ENCODE peak calls at places on chromosome X, in nine cellular contexts. N, Q, D, L, F, E, W, P and U are unnamed samples.

GRCh38 chrX:154490021-154490413 is 412 bp downstream of the SLC10A3 start:
- DNase-seq in N (no peak), Q (peak), D (peak), L (no peak), F (peak), E (no peak), W (peak), P (peak), U (no peak)

GRCh38 chrX:98065151-98065550 is 1181.4 kb downstream of the RPA4 start:
- DNase-seq in N (no peak), Q (no peak), D (no peak), L (no peak), F (no peak), E (no peak), W (no peak), P (no peak), U (no peak)

GRCh38 chrX:156001001-156001666 is 3.6 kb downstream of the IL9R start:
- DNase-seq in N (no peak), Q (no peak), D (no peak), L (no peak), F (no peak), E (no peak), W (no peak), P (no peak), U (no peak)

GRCh38 chrX:153400146-153401132 is 711 bp downstream of the PNMA6E start:
- DNase-seq in N (peak), Q (peak), D (no peak), L (peak), F (no peak), E (no peak), W (no peak), P (no peak), U (no peak)

GRCh38 chrX:151793886-151794285 is 59.3 kb downstream of the CNGA2 start:
- DNase-seq in N (no peak), Q (no peak), D (no peak), L (no peak), F (no peak), E (no peak), W (no peak), P (no peak), U (no peak)

GRCh38 chrX:119288890-119289393 is 52.9 kb downstream of the PGRMC1 start:
- DNase-seq in N (no peak), Q (no peak), D (no peak), L (no peak), F (no peak), E (no peak), W (no peak), P (no peak), U (no peak)

GRCh38 chrX:46803140-46803539 is 33.7 kb upstream of the RP2 start:
- DNase-seq in N (no peak), Q (no peak), D (no peak), L (no peak), F (peak), E (no peak), W (no peak), P (no peak), U (no peak)

GRCh38 chrX:48958635-48959094 is 1.3 kb upstream of the OTUD5 start:
- DNase-seq in N (no peak), Q (peak), D (peak), L (no peak), F (peak), E (no peak), W (peak), P (peak), U (peak)

GRCh38 chrX:859329-859728 is 228.7 kb downstream of the SHOX start:
- DNase-seq in N (no peak), Q (no peak), D (no peak), L (no peak), F (no peak), E (no peak), W (no peak), P (no peak), U (no peak)

GRCh38 chrX:137401092-137401491 is 164.8 kb upstream of the ZIC3 start:
- DNase-seq in N (no peak), Q (peak), D (no peak), L (no peak), F (no peak), E (no peak), W (no peak), P (no peak), U (no peak)

GRCh38 chrX:47250017-47250347 is 17.2 kb downstream of the USP11 start:
- DNase-seq in N (no peak), Q (no peak), D (no peak), L (no peak), F (no peak), E (no peak), W (peak), P (no peak), U (no peak)

GRCh38 chrX:48498374-48498809 is 10.4 kb upstream of the PORCN start:
- DNase-seq in N (no peak), Q (no peak), D (peak), L (no peak), F (peak), E (no peak), W (no peak), P (peak), U (peak)

GRCh38 chrX:48461830-48462229 is 8.2 kb downstream of the SLC38A5 start:
- DNase-seq in N (no peak), Q (no peak), D (no peak), L (no peak), F (peak), E (no peak), W (no peak), P (no peak), U (no peak)

GRCh38 chrX:132933170-132933569 is 25.3 kb downstream of the HS6ST2 start:
- DNase-seq in N (no peak), Q (no peak), D (no peak), L (no peak), F (no peak), E (no peak), W (no peak), P (no peak), U (no peak)

GRCh38 chrX:39850630-39851152 is 247.1 kb downstream of the BCOR start:
- DNase-seq in N (no peak), Q (no peak), D (peak), L (no peak), F (peak), E (no peak), W (peak), P (peak), U (peak)

GRCh38 chrX:146006637-146007036 is 189.0 kb downstream of the SLITRK2 start:
- DNase-seq in N (no peak), Q (no peak), D (no peak), L (no peak), F (no peak), E (no peak), W (no peak), P (no peak), U (no peak)

GRCh38 chrX:110086916-110087484 is 84.1 kb downstream of the TMEM164 start:
- DNase-seq in N (no peak), Q (no peak), D (peak), L (no peak), F (peak), E (no peak), W (peak), P (peak), U (peak)

GRCh38 chrX:48597353-48598264 is at the start of gene WDR13:
- DNase-seq in N (peak), Q (peak), D (peak), L (peak), F (peak), E (peak), W (peak), P (peak), U (peak)

GRCh38 chrX:108224727-108225455 is 133.3 kb downstream of the ATG4A start:
- DNase-seq in N (no peak), Q (peak), D (peak), L (no peak), F (peak), E (no peak), W (peak), P (peak), U (no peak)

GRCh38 chrX:45505214-45505613 is 304.5 kb upstream of the DIPK2B start:
- DNase-seq in N (no peak), Q (no peak), D (peak), L (no peak), F (peak), E (no peak), W (no peak), P (peak), U (no peak)

GRCh38 chrX:32788936-32789335 is 422.4 kb downstream of the DMD start:
- DNase-seq in N (no peak), Q (no peak), D (no peak), L (no peak), F (no peak), E (no peak), W (no peak), P (no peak), U (no peak)

GRCh38 chrX:123975180-123975579 is 13.7 kb downstream of the STAG2 start:
- DNase-seq in N (no peak), Q (no peak), D (peak), L (no peak), F (peak), E (no peak), W (peak), P (peak), U (no peak)

GRCh38 chrX:2401201-2401589 is 99.6 kb downstream of the DHRSX start:
- DNase-seq in N (no peak), Q (no peak), D (no peak), L (no peak), F (peak), E (no peak), W (peak), P (no peak), U (peak)

GRCh38 chrX:2401590-2402360 is 99.0 kb downstream of the DHRSX start:
- DNase-seq in N (no peak), Q (no peak), D (no peak), L (no peak), F (peak), E (no peak), W (peak), P (peak), U (no peak)

GRCh38 chrX:2404816-2405215 is 96.0 kb downstream of the DHRSX start:
- DNase-seq in N (no peak), Q (no peak), D (no peak), L (no peak), F (no peak), E (no peak), W (no peak), P (no peak), U (no peak)

GRCh38 chrX:2398341-2398656 is 102.5 kb downstream of the DHRSX start:
- DNase-seq in N (no peak), Q (no peak), D (no peak), L (no peak), F (no peak), E (no peak), W (no peak), P (no peak), U (no peak)

GRCh38 chrX:2402361-2402690 is 98.5 kb downstream of the DHRSX start:
- DNase-seq in N (no peak), Q (no peak), D (no peak), L (no peak), F (no peak), E (no peak), W (no peak), P (no peak), U (no peak)
- H3K4me3 ChIP-seq in N (no peak), Q (no peak), D (no peak), L (no peak), F (no peak), E (no peak), W (no peak), P (no peak), U (no peak)

DNA sequence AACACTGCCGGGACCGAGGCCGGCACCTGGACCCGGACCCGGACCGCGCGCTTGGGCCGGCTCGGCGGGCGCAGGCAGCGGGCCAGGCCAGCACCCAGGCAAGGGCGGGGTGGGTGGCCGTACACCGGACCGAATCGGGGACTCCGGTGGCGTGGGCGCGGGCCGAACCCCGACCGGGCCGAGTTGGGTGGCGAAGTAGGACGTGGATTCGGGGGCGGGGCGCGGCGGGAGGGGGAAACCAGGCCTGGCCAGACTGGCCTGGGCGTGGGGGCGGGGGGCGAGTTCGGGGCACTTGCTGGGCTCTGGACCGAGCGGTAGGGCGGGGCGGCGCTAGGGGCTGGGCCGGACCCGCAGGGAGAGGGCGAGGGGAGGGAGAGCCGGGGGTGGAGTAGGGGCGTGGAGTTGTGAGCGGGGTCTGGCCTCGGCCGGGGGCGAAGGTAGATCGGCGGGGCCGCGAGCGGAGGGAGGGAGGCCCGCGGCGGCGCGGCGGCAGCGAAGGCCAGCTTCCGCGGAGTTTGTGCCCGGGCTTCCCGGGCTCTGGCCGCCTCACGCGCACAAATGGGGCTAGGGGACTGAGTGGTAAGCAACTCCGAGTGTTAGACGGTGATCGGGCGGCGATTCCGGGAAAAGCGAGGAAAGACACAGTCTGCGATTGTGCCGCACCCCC is 1.8 kb upstream of the BCORL1 start:
- DNase-seq in N (no peak), Q (peak), D (peak), L (peak), F (peak), E (no peak), W (peak), P (no peak), U (no peak)
- H3K4me3 ChIP-seq in N (peak), Q (peak), D (peak), L (no peak), F (peak), E (peak), W (peak), P (no peak), U (no peak)

GRCh38 chrX:40996886-40997530 is 88.2 kb upstream of the USP9X start:
- DNase-seq in N (no peak), Q (no peak), D (peak), L (no peak), F (peak), E (no peak), W (peak), P (peak), U (peak)
- H3K4me3 ChIP-seq in N (no peak), Q (no peak), D (no peak), L (no peak), F (no peak), E (no peak), W (no peak), P (peak), U (no peak)

DNA sequence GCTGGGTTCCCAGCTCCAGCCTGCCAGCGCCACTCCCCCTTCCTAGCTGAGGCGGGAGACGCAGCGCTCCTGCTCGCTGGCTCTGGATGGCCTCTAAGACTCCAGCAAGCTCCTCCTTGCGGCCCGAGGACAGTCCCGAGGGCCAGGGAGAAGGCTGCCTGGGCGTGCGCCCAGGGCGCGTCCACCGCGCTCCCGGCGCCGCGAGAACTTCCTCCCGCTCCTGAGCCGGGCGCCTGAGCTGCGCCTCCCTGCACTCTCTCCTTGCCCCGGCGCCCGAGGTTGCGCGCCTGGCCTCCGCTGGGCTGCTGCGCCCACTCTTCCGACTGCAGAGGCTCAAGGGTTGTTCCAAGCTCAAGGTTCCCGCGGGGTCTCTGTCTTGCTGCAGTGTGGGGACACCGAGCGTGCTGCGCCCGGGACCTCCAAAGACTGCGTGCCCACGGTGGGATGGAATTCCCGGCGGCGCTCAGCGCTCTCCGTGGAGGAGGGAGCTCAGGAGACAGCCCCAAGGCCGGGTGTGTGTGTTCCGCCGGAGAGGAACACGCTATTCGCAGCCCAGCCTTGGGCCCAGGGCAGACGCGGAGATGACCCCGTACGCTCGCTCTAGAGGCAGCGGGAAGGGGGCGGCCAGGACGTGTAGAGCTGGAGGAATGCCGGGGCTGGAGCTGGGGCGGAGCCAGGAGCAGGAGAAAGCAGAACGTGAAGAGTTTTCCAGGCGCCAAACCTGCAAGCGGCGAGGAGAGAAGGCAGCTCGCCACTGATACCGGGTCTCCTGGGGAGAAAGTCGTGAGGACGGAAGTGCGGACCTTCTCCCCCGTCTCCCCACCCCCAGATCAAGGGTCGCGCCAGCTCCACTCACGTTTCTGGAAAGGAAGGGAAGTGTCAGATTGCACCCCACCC is at the start of gene ARHGAP6:
- DNase-seq in N (no peak), Q (peak), D (peak), L (peak), F (peak), E (no peak), W (peak), P (peak), U (no peak)
- H3K4me3 ChIP-seq in N (no peak), Q (no peak), D (peak), L (peak), F (peak), E (peak), W (no peak), P (peak), U (peak)

GRCh38 chrX:77788050-77788449 is 2.0 kb upstream of the ATRX start:
- DNase-seq in N (peak), Q (no peak), D (peak), L (no peak), F (peak), E (no peak), W (peak), P (no peak), U (peak)
- H3K4me3 ChIP-seq in N (peak), Q (no peak), D (no peak), L (peak), F (peak), E (no peak), W (no peak), P (no peak), U (no peak)

DNA sequence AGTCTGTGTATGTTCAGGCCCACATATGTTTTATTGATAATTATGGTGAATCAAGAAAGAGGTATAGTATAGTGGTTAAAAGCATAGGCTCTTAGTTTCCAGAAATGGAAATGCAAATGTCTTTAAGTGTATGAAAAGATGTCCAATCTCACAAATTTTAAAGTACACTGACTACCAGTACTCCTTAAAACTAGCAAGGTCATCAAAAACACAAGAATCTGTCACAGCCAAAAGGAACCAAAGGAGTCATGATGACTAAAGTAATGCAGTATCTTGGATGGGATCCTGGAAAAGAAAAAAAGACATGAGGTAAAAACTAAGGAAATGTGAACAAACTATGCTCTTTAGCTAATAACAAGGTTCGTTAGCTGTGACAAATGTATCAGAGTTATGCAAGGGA is 659 bp upstream of the RBM41 start:
- DNase-seq in N (no peak), Q (no peak), D (no peak), L (no peak), F (peak), E (no peak), W (no peak), P (no peak), U (no peak)
- H3K4me3 ChIP-seq in N (peak), Q (no peak), D (no peak), L (peak), F (no peak), E (peak), W (no peak), P (no peak), U (no peak)

DNA sequence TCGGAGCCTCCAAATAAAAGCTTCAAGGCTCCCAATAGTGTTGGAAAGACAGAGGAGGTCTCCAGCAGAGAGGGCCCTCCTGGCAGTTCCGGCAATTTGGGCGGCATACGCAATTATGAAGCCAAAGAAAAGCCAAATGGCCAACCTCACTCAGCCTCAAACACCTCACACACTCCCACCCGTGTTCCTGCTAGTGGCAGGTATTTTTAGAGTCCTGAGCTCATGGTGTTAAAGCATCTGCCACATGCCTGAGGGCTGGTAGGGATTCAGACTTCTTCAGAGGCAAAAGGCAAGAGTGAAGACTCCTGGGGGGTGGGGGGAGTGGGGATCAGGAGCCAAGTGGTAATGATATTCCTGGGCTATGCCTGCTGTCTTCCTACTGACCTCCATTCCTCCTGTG is 7.4 kb downstream of the RAB33A start:
- DNase-seq in N (no peak), Q (no peak), D (no peak), L (no peak), F (no peak), E (no peak), W (no peak), P (no peak), U (no peak)
- H3K4me3 ChIP-seq in N (no peak), Q (no peak), D (no peak), L (no peak), F (no peak), E (no peak), W (no peak), P (no peak), U (no peak)

GRCh38 chrX:2677764-2678163 is 13.3 kb upstream of the CD99 start:
- DNase-seq in N (no peak), Q (no peak), D (peak), L (peak), F (peak), E (peak), W (peak), P (peak), U (peak)
- H3K4me3 ChIP-seq in N (no peak), Q (no peak), D (no peak), L (no peak), F (peak), E (no peak), W (no peak), P (no peak), U (no peak)